ENCODE peak calls at places on chromosomes 2 and 18, in five cellular contexts. One of them, this sample, is unnamed.

GRCh38 chr18:23689031-23689615 is at the start of gene LAMA3:
- DNase-seq in IMR-90: peak
- DNase-seq in SK-N-SH: peak
- DNase-seq in GM12878: no peak
- DNase-seq in HepG2: no peak
- DNase-seq in this sample: no peak

GRCh38 chr18:44149706-44150105 is 531.0 kb upstream of the SETBP1 start:
- DNase-seq in IMR-90: peak
- DNase-seq in SK-N-SH: no peak
- DNase-seq in GM12878: no peak
- DNase-seq in HepG2: no peak
- DNase-seq in this sample: no peak

GRCh38 chr2:147273106-147273505 is 571.7 kb upstream of the ACVR2A start:
- DNase-seq in IMR-90: no peak
- DNase-seq in SK-N-SH: no peak
- DNase-seq in GM12878: no peak
- DNase-seq in HepG2: no peak
- DNase-seq in this sample: no peak

GRCh38 chr18:44356566-44357157 is 324.0 kb upstream of the SETBP1 start:
- DNase-seq in IMR-90: no peak
- DNase-seq in SK-N-SH: no peak
- DNase-seq in GM12878: no peak
- DNase-seq in HepG2: no peak
- DNase-seq in this sample: no peak

GRCh38 chr2:98935777-98936132 is 270 bp downstream of the CRACDL start:
- DNase-seq in IMR-90: no peak
- DNase-seq in SK-N-SH: no peak
- DNase-seq in GM12878: no peak
- DNase-seq in HepG2: no peak
- DNase-seq in this sample: no peak

GRCh38 chr2:42289222-42289621 is 71.8 kb downstream of the COX7A2L start:
- DNase-seq in IMR-90: no peak
- DNase-seq in SK-N-SH: no peak
- DNase-seq in GM12878: no peak
- DNase-seq in HepG2: no peak
- DNase-seq in this sample: no peak

GRCh38 chr2:218984239-218985020 is 554 bp downstream of the FEV start:
- DNase-seq in IMR-90: no peak
- DNase-seq in SK-N-SH: peak
- DNase-seq in GM12878: no peak
- DNase-seq in HepG2: no peak
- DNase-seq in this sample: no peak

GRCh38 chr2:37633838-37634237 is 37.6 kb downstream of the CDC42EP3 start:
- DNase-seq in IMR-90: no peak
- DNase-seq in SK-N-SH: no peak
- DNase-seq in GM12878: no peak
- DNase-seq in HepG2: no peak
- DNase-seq in this sample: no peak

GRCh38 chr2:102346381-102347130 is 9.0 kb upstream of the IL18R1 start:
- DNase-seq in IMR-90: no peak
- DNase-seq in SK-N-SH: no peak
- DNase-seq in GM12878: no peak
- DNase-seq in HepG2: no peak
- DNase-seq in this sample: no peak

GRCh38 chr2:43383533-43383932 is 157.1 kb upstream of the ZFP36L2 start:
- DNase-seq in IMR-90: no peak
- DNase-seq in SK-N-SH: no peak
- DNase-seq in GM12878: no peak
- DNase-seq in HepG2: no peak
- DNase-seq in this sample: no peak

GRCh38 chr2:2806711-2807110 is 475.6 kb upstream of the MYT1L start:
- DNase-seq in IMR-90: no peak
- DNase-seq in SK-N-SH: no peak
- DNase-seq in GM12878: no peak
- DNase-seq in HepG2: no peak
- DNase-seq in this sample: no peak

GRCh38 chr2:86216577-86217555 is 17.6 kb downstream of the MRPL35 start:
- DNase-seq in IMR-90: no peak
- DNase-seq in SK-N-SH: no peak
- DNase-seq in GM12878: no peak
- DNase-seq in HepG2: no peak
- DNase-seq in this sample: peak

GRCh38 chr18:13612111-13612997 is 114.0 kb downstream of the FAM210A start:
- DNase-seq in IMR-90: no peak
- DNase-seq in SK-N-SH: peak
- DNase-seq in GM12878: peak
- DNase-seq in HepG2: no peak
- DNase-seq in this sample: no peak

GRCh38 chr2:126766295-126766694 is 110.3 kb downstream of the GYPC start:
- DNase-seq in IMR-90: no peak
- DNase-seq in SK-N-SH: no peak
- DNase-seq in GM12878: no peak
- DNase-seq in HepG2: no peak
- DNase-seq in this sample: no peak

GRCh38 chr2:177302552-177302951 is 38.0 kb upstream of the NFE2L2 start:
- DNase-seq in IMR-90: no peak
- DNase-seq in SK-N-SH: no peak
- DNase-seq in GM12878: no peak
- DNase-seq in HepG2: no peak
- DNase-seq in this sample: no peak

GRCh38 chr2:150716186-150716585 is 228.7 kb upstream of the RND3 start:
- DNase-seq in IMR-90: no peak
- DNase-seq in SK-N-SH: no peak
- DNase-seq in GM12878: no peak
- DNase-seq in HepG2: no peak
- DNase-seq in this sample: no peak

GRCh38 chr2:105789745-105790466 is 45.2 kb downstream of the NCK2 start:
- DNase-seq in IMR-90: peak
- DNase-seq in SK-N-SH: no peak
- DNase-seq in GM12878: peak
- DNase-seq in HepG2: no peak
- DNase-seq in this sample: no peak

GRCh38 chr18:7177131-7177744 is 53.7 kb upstream of the LRRC30 start:
- DNase-seq in IMR-90: peak
- DNase-seq in SK-N-SH: peak
- DNase-seq in GM12878: no peak
- DNase-seq in HepG2: peak
- DNase-seq in this sample: peak

GRCh38 chr2:152405206-152406118 is 70.5 kb downstream of the FMNL2 start:
- DNase-seq in IMR-90: peak
- DNase-seq in SK-N-SH: no peak
- DNase-seq in GM12878: no peak
- DNase-seq in HepG2: peak
- DNase-seq in this sample: no peak

GRCh38 chr2:8315766-8316165 is 366.1 kb upstream of the ID2 start:
- DNase-seq in IMR-90: peak
- DNase-seq in SK-N-SH: no peak
- DNase-seq in GM12878: no peak
- DNase-seq in HepG2: no peak
- DNase-seq in this sample: peak

GRCh38 chr2:7203056-7203467 is 285.9 kb downstream of the RNF144A start:
- DNase-seq in IMR-90: peak
- DNase-seq in SK-N-SH: peak
- DNase-seq in GM12878: peak
- DNase-seq in HepG2: peak
- DNase-seq in this sample: peak

GRCh38 chr2:164609790-164610189 is 11.5 kb downstream of the GRB14 start:
- DNase-seq in IMR-90: no peak
- DNase-seq in SK-N-SH: no peak
- DNase-seq in GM12878: no peak
- DNase-seq in HepG2: no peak
- DNase-seq in this sample: no peak

GRCh38 chr2:73870084-73870483 is 22.7 kb upstream of the ACTG2 start:
- DNase-seq in IMR-90: peak
- DNase-seq in SK-N-SH: no peak
- DNase-seq in GM12878: no peak
- DNase-seq in HepG2: no peak
- DNase-seq in this sample: no peak

GRCh38 chr2:205731521-205731965 is 49.2 kb downstream of the NRP2 start:
- DNase-seq in IMR-90: peak
- DNase-seq in SK-N-SH: no peak
- DNase-seq in GM12878: no peak
- DNase-seq in HepG2: peak
- DNase-seq in this sample: no peak

GRCh38 chr2:83531211-83531610 is 927.9 kb downstream of the SUCLG1 start:
- DNase-seq in IMR-90: no peak
- DNase-seq in SK-N-SH: no peak
- DNase-seq in GM12878: no peak
- DNase-seq in HepG2: no peak
- DNase-seq in this sample: no peak

GRCh38 chr18:59779979-59780378 is 82.8 kb upstream of the CCBE1 start:
- DNase-seq in IMR-90: peak
- DNase-seq in SK-N-SH: no peak
- DNase-seq in GM12878: no peak
- DNase-seq in HepG2: no peak
- DNase-seq in this sample: no peak

GRCh38 chr2:46275995-46276394 is 21.2 kb upstream of the EPAS1 start:
- DNase-seq in IMR-90: no peak
- DNase-seq in SK-N-SH: no peak
- DNase-seq in GM12878: no peak
- DNase-seq in HepG2: no peak
- DNase-seq in this sample: no peak

GRCh38 chr2:106584304-106584954 is 97.3 kb downstream of the CD8B2 start:
- DNase-seq in IMR-90: no peak
- DNase-seq in SK-N-SH: no peak
- DNase-seq in GM12878: no peak
- DNase-seq in HepG2: no peak
- DNase-seq in this sample: no peak

GRCh38 chr18:57428221-57429150 is 6.7 kb upstream of the ONECUT2 start:
- DNase-seq in IMR-90: no peak
- DNase-seq in SK-N-SH: no peak
- DNase-seq in GM12878: no peak
- DNase-seq in HepG2: no peak
- DNase-seq in this sample: no peak

GRCh38 chr18:79208882-79209281 is 139.7 kb downstream of the ATP9B start:
- DNase-seq in IMR-90: no peak
- DNase-seq in SK-N-SH: no peak
- DNase-seq in GM12878: no peak
- DNase-seq in HepG2: no peak
- DNase-seq in this sample: no peak

GRCh38 chr18:48733854-48734253 is 195.0 kb downstream of the CTIF start:
- DNase-seq in IMR-90: no peak
- DNase-seq in SK-N-SH: no peak
- DNase-seq in GM12878: no peak
- DNase-seq in HepG2: no peak
- DNase-seq in this sample: no peak

DNA sequence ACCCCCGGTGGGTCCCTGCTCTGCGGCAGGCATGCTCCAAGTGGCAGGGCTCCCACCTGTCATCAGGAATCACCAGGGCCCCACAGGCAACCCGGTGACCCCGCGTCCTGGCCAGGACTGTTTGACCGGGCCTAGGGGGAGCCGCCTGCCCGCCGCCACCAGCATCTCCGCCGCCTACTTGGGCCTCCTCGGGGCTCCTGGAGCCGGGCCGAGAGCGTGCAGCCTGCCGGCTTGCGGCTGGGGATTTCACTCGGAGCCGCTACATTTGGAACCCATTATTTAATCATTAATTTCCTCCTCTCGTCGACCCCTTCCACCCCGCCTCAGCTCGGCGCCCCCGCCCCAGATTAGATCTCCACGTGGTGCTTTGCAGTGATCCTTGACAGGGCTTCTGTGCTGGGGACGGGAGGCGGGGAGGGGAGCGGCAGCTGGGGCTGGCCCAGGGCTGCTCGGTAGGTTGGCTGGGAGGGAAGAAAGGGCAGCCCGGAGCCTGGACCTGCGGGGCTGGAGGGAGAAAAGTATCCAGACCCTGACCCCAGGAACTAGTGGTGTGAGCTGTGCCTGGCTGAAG is 295.4 kb downstream of the CYP26B1 start:
- DNase-seq in IMR-90: no peak
- DNase-seq in SK-N-SH: peak
- DNase-seq in GM12878: no peak
- DNase-seq in HepG2: no peak
- DNase-seq in this sample: no peak
- TF ChIP-seq MXI1 in IMR-90: no peak
- TF ChIP-seq MXI1 in SK-N-SH: peak
- TF ChIP-seq MXI1 in GM12878: no peak
- TF ChIP-seq MXI1 in HepG2: no peak
- TF ChIP-seq MXI1 in this sample: no peak

DNA sequence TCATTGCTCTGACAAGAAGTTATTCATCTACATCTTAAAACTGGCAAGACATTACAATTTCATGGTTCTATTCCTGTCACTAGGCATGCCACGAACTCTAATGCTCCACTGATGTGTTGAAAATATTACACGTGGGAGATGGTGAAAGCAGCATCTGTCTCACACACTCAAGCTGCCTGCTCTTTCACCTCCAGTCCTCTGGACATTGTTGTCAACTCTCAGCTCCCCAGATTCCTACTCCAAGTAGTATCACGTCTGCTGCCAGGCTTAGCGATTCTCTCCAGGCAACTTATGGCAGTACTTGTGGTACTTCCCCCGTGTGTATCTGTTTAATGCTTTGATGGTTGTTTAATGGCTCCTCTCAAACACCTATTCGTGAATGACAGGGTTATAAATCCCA is 103.9 kb downstream of the TMEFF2 start:
- DNase-seq in IMR-90: no peak
- DNase-seq in SK-N-SH: no peak
- DNase-seq in GM12878: no peak
- DNase-seq in HepG2: no peak
- DNase-seq in this sample: no peak
- TF ChIP-seq MXI1 in IMR-90: no peak
- TF ChIP-seq MXI1 in SK-N-SH: no peak
- TF ChIP-seq MXI1 in GM12878: no peak
- TF ChIP-seq MXI1 in HepG2: no peak
- TF ChIP-seq MXI1 in this sample: no peak

GRCh38 chr2:79638943-79639342 is 126.1 kb downstream of the CTNNA2 start:
- DNase-seq in IMR-90: no peak
- DNase-seq in SK-N-SH: peak
- DNase-seq in GM12878: no peak
- DNase-seq in HepG2: no peak
- DNase-seq in this sample: no peak

GRCh38 chr2:79640001-79640400 is 127.2 kb downstream of the CTNNA2 start:
- DNase-seq in IMR-90: no peak
- DNase-seq in SK-N-SH: no peak
- DNase-seq in GM12878: no peak
- DNase-seq in HepG2: no peak
- DNase-seq in this sample: no peak

GRCh38 chr2:79638410-79638809 is 125.6 kb downstream of the CTNNA2 start:
- DNase-seq in IMR-90: no peak
- DNase-seq in SK-N-SH: peak
- DNase-seq in GM12878: no peak
- DNase-seq in HepG2: no peak
- DNase-seq in this sample: no peak
- TF ChIP-seq MXI1 in IMR-90: no peak
- TF ChIP-seq MXI1 in SK-N-SH: no peak
- TF ChIP-seq MXI1 in GM12878: no peak
- TF ChIP-seq MXI1 in HepG2: no peak
- TF ChIP-seq MXI1 in this sample: no peak

GRCh38 chr2:134897932-134898331 is 20.7 kb upstream of the CCNT2 start:
- DNase-seq in IMR-90: peak
- DNase-seq in SK-N-SH: peak
- DNase-seq in GM12878: no peak
- DNase-seq in HepG2: no peak
- DNase-seq in this sample: no peak
- TF ChIP-seq MXI1 in IMR-90: no peak
- TF ChIP-seq MXI1 in SK-N-SH: no peak
- TF ChIP-seq MXI1 in GM12878: no peak
- TF ChIP-seq MXI1 in HepG2: no peak
- TF ChIP-seq MXI1 in this sample: no peak

GRCh38 chr2:23487735-23488492 is 102.9 kb downstream of the KLHL29 start:
- DNase-seq in IMR-90: peak
- DNase-seq in SK-N-SH: no peak
- DNase-seq in GM12878: no peak
- DNase-seq in HepG2: no peak
- DNase-seq in this sample: no peak
- TF ChIP-seq MXI1 in IMR-90: no peak
- TF ChIP-seq MXI1 in SK-N-SH: no peak
- TF ChIP-seq MXI1 in GM12878: no peak
- TF ChIP-seq MXI1 in HepG2: no peak
- TF ChIP-seq MXI1 in this sample: no peak

This sample was measured in K562.